ENCODE peak calls at places on chromosomes 11 and 22, in five cellular contexts. M, O, U, R and H are unnamed samples.

GRCh38 chr22:50190182-50190951 is 4.7 kb downstream of the TRABD start:
- DNase-seq in M (peak; percentile 84), O (no peak), U (peak; percentile 84), R (peak; percentile 90), H (no peak)

GRCh38 chr22:49620666-49621065 is 207.0 kb downstream of the BRD1 start:
- DNase-seq in M (peak; percentile 5), O (no peak), U (no peak), R (no peak), H (no peak)

GRCh38 chr22:29130490-29130889 is 57.7 kb downstream of the KREMEN1 start:
- DNase-seq in M (no peak), O (no peak), U (no peak), R (no peak), H (no peak)

GRCh38 chr22:29780781-29781676 is 13.9 kb downstream of the UQCR10 start:
- DNase-seq in M (no peak), O (peak; percentile 85), U (no peak), R (no peak), H (no peak)

GRCh38 chr11:98711011-98711410 is 309.7 kb upstream of the CNTN5 start:
- DNase-seq in M (no peak), O (no peak), U (no peak), R (no peak), H (no peak)

GRCh38 chr11:64928957-64929356 is 4.5 kb downstream of the PPP2R5B start:
- DNase-seq in M (no peak), O (no peak), U (no peak), R (no peak), H (no peak)

GRCh38 chr11:31699066-31699465 is 112.1 kb downstream of the PAX6 start:
- DNase-seq in M (no peak), O (no peak), U (no peak), R (no peak), H (no peak)

GRCh38 chr11:103085758-103086365 is 6.1 kb downstream of the DCUN1D5 start:
- DNase-seq in M (no peak), O (peak; percentile 43), U (no peak), R (no peak), H (no peak)

GRCh38 chr11:31487848-31488247 is 21.6 kb downstream of the IMMP1L start:
- DNase-seq in M (no peak), O (peak; percentile 51), U (no peak), R (no peak), H (peak; percentile 4)

GRCh38 chr22:37628830-37629229 is 10.6 kb upstream of the SH3BP1 start:
- DNase-seq in M (no peak), O (no peak), U (no peak), R (no peak), H (no peak)

GRCh38 chr22:25380141-25380747 is 160.8 kb downstream of the CRYBB2 start:
- DNase-seq in M (no peak), O (no peak), U (no peak), R (no peak), H (no peak)

GRCh38 chr11:9977554-9977953 is 313.7 kb downstream of the SWAP70 start:
- DNase-seq in M (no peak), O (no peak), U (no peak), R (no peak), H (no peak)

GRCh38 chr11:130455493-130456127 is 7.2 kb downstream of the ADAMTS15 start:
- DNase-seq in M (no peak), O (no peak), U (no peak), R (no peak), H (no peak)

GRCh38 chr22:31897842-31898241 is 46.5 kb upstream of the YWHAH start:
- DNase-seq in M (no peak), O (no peak), U (no peak), R (no peak), H (no peak)

GRCh38 chr11:75032550-75032935 is 43.8 kb downstream of the NEU3 start:
- DNase-seq in M (no peak), O (no peak), U (no peak), R (no peak), H (no peak)

GRCh38 chr11:113555071-113555739 is 80.0 kb upstream of the DRD2 start:
- DNase-seq in M (no peak), O (no peak), U (no peak), R (no peak), H (no peak)

GRCh38 chr11:119480375-119481020 is 57.5 kb upstream of the THY1 start:
- DNase-seq in M (no peak), O (no peak), U (peak; percentile 21), R (no peak), H (no peak)

GRCh38 chr22:17305076-17305475 is 64.2 kb upstream of the CECR2 start:
- DNase-seq in M (no peak), O (no peak), U (no peak), R (no peak), H (no peak)

GRCh38 chr22:42991010-42991651 is 23.8 kb downstream of the PACSIN2 start:
- DNase-seq in M (no peak), O (peak; percentile 81), U (no peak), R (peak; percentile 13), H (no peak)

GRCh38 chr22:23315341-23315917 is 135.1 kb downstream of the BCR start:
- DNase-seq in M (peak; percentile 68), O (peak; percentile 66), U (peak; percentile 82), R (peak; percentile 65), H (peak; percentile 66)

GRCh38 chr11:65207918-65208784 is 26.4 kb downstream of the CAPN1 start:
- DNase-seq in M (no peak), O (no peak), U (no peak), R (no peak), H (no peak)

GRCh38 chr11:112728288-112728687 is 232.9 kb upstream of the NCAM1 start:
- DNase-seq in M (no peak), O (no peak), U (no peak), R (no peak), H (no peak)

GRCh38 chr11:75582461-75582934 is 20.4 kb downstream of the SERPINH1 start:
- DNase-seq in M (no peak), O (no peak), U (no peak), R (no peak), H (no peak)

GRCh38 chr11:99015634-99016454 is 4.9 kb upstream of the CNTN5 start:
- DNase-seq in M (no peak), O (peak; percentile 19), U (no peak), R (peak; percentile 54), H (no peak)

GRCh38 chr11:83546371-83546770 is 260.2 kb upstream of the CCDC90B start:
- DNase-seq in M (no peak), O (no peak), U (no peak), R (no peak), H (no peak)

GRCh38 chr22:37924386-37925065 is 18.4 kb downstream of the MICALL1 start:
- DNase-seq in M (no peak), O (no peak), U (no peak), R (no peak), H (no peak)

GRCh38 chr22:49234459-49234858 is 593.2 kb downstream of the BRD1 start:
- DNase-seq in M (no peak), O (no peak), U (no peak), R (no peak), H (no peak)

GRCh38 chr11:80733776-80734175 is 1292.9 kb upstream of the TENM4 start:
- DNase-seq in M (no peak), O (no peak), U (no peak), R (no peak), H (no peak)

GRCh38 chr11:122215244-122215992 is 99.4 kb upstream of the BLID start:
- DNase-seq in M (peak; percentile 80), O (peak; percentile 98), U (peak; percentile 84), R (peak; percentile 60), H (peak; percentile 66)

DNA sequence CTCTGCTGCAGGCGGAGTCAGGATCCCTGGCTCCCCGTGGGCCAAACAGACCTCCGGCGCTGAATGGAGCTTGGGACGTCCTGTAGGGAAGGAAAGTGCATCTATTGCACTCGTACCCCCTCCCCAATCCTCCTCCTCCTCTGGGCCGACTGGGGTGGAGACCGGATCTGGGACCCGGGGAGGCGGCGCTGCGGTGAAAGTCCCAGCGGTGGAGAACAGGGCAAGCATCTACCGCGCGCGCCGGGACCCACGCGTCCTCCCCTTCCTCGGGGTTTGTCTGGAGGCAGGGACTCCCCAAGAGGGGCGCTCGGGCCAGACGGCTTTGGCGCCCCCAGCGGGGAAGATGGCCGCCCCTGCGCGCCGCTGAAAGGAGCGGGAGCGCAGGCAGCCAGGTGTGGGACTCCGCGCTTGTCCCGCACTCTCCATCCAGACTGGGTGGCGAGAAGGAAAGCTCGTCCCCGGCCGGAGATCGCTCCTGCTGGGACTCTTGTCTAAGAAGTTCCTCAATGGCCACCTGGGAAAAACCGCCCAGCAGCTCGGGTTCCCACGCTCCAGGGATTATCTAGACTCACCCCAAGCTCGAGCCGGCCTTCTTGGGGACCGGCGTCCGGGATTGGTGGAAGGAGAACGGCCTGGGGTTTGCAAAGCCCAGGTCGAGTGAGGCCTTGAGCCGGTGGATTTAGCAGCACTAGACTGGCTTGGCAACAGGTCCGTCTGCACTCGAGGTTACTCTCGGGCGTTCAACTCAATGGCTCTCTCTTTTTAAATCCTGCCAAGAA is 718 bp downstream of the FADS2 start:
- DNase-seq in M (peak; percentile 62), O (no peak), U (peak; percentile 44), R (peak; percentile 79), H (peak; percentile 35)
- TF ChIP-seq CTCF in M (peak; percentile 54), O (peak; percentile 72), U (peak; percentile 68), R (peak; percentile 73), H (peak; percentile 65)

DNA sequence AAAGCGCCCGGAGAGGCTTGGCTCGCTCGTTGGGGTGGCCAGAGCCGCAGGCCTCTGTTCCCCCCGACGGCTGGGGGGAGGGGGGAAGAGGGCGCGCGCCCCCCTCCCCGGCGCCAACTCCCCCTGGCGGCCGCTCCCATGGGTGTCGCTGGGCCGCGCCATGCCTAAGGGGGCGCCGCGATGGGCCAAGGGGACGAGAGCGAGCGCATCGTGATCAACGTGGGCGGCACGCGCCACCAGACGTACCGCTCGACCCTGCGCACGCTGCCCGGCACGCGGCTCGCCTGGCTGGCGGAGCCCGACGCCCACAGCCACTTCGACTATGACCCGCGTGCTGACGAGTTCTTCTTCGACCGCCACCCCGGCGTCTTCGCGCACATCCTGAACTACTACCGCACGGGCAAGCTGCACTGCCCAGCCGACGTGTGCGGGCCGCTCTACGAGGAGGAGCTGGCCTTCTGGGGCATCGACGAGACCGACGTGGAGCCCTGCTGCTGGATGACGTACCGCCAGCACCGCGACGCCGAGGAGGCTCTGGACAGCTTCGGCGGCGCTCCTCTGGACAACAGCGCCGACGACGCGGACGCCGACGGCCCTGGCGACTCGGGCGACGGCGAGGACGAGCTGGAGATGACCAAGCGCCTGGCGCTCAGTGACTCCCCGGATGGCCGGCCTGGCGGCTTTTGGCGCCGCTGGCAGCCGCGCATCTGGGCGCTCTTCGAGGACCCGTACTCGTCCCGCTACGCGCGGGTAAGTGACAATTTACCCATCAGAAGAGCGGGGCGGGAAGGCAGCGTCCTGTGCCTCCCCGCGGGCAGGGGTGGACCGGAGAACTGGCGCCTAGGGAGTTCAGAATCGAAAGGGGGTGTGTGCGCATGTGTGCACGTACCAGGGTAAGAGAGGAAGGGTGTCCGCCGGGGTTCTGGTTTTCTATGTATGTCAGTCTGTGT is 1.5 kb downstream of the KCNC1 start:
- DNase-seq in M (no peak), O (no peak), U (peak; percentile 52), R (no peak), H (peak; percentile 34)
- TF ChIP-seq CTCF in M (peak; percentile 20), O (no peak), U (peak; percentile 68), R (no peak), H (peak; percentile 57)

DNA sequence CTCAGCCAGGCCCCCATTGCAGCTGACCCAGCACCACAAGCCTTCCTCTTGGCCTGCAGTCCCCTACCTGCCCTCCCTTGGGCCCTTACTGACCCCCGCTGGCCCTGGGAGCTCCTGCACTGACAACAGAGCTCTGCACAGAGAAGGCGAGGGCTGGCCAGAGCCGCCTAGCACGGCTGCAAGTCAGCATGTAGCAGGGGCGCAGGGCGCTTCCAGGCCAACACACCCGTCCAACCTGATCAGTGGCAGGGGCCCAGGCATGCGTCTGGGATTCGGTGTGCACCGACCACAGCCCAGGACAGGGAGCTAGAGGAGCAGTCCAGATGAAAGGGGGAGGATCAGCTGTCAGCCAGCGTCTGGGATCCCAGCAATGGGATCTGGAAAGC is 7.6 kb downstream of the WNT7B start:
- DNase-seq in M (no peak), O (no peak), U (peak; percentile 67), R (no peak), H (no peak)
- TF ChIP-seq CTCF in M (no peak), O (peak; percentile 23), U (peak; percentile 44), R (no peak), H (no peak)

GRCh38 chr11:133830931-133831907 is 14.1 kb downstream of the SPATA19 start:
- DNase-seq in M (no peak), O (no peak), U (no peak), R (no peak), H (no peak)
- TF ChIP-seq CTCF in M (peak; percentile 34), O (peak; percentile 16), U (peak; percentile 85), R (no peak), H (peak; percentile 58)